ENCODE peak calls at places on chromosomes 13 and 19, in four cellular contexts. One of them, this sample, is unnamed.

GRCh38 chr19:57903298-57904174 is 12.9 kb downstream of the ZNF417 start:
- DNase-seq in psoas muscle: no peak
- DNase-seq in heart left ventricle: no peak
- DNase-seq in fibroblast of lung: peak; percentile 76
- DNase-seq in this sample: no peak

GRCh38 chr13:23391752-23392151 is 41.8 kb downstream of the SACS start:
- DNase-seq in fibroblast of lung: no peak
- DNase-seq in psoas muscle: no peak
- DNase-seq in heart left ventricle: no peak
- DNase-seq in this sample: no peak

GRCh38 chr13:114141261-114141996 is 9.0 kb upstream of the RASA3 start:
- DNase-seq in fibroblast of lung: no peak
- DNase-seq in heart left ventricle: peak; percentile 13
- DNase-seq in psoas muscle: no peak
- DNase-seq in this sample: peak; percentile 41

GRCh38 chr19:19860756-19861390 is 4.8 kb upstream of the ZNF253 start:
- DNase-seq in heart left ventricle: no peak
- DNase-seq in psoas muscle: no peak
- DNase-seq in fibroblast of lung: no peak
- DNase-seq in this sample: no peak

GRCh38 chr13:42762251-42762650 is 19.1 kb upstream of the FAM216B start:
- DNase-seq in heart left ventricle: no peak
- DNase-seq in fibroblast of lung: no peak
- DNase-seq in psoas muscle: no peak
- DNase-seq in this sample: no peak

GRCh38 chr13:74206061-74206561 is 71.9 kb upstream of the KLF12 start:
- DNase-seq in fibroblast of lung: peak; percentile 70
- DNase-seq in heart left ventricle: no peak
- DNase-seq in psoas muscle: no peak
- DNase-seq in this sample: no peak

GRCh38 chr13:108915634-108916497 is 286.5 kb downstream of the MYO16 start:
- DNase-seq in fibroblast of lung: peak; percentile 90
- DNase-seq in psoas muscle: peak; percentile 75
- DNase-seq in heart left ventricle: peak; percentile 84
- DNase-seq in this sample: peak; percentile 90

GRCh38 chr13:108155185-108156106 is 59.9 kb downstream of the LIG4 start:
- DNase-seq in fibroblast of lung: peak; percentile 64
- DNase-seq in heart left ventricle: peak; percentile 29
- DNase-seq in psoas muscle: peak; percentile 24
- DNase-seq in this sample: peak; percentile 48

GRCh38 chr13:110507678-110508381 is 53.7 kb downstream of the RAB20 start:
- DNase-seq in heart left ventricle: peak; percentile 82
- DNase-seq in psoas muscle: no peak
- DNase-seq in fibroblast of lung: no peak
- DNase-seq in this sample: no peak

GRCh38 chr13:46270416-46270815 is 58.7 kb downstream of the LRRC63 start:
- DNase-seq in psoas muscle: no peak
- DNase-seq in heart left ventricle: no peak
- DNase-seq in fibroblast of lung: no peak
- DNase-seq in this sample: no peak

GRCh38 chr19:29851769-29852521 is 40.2 kb downstream of the CCNE1 start:
- DNase-seq in fibroblast of lung: no peak
- DNase-seq in psoas muscle: no peak
- DNase-seq in heart left ventricle: no peak
- DNase-seq in this sample: no peak

GRCh38 chr13:36356058-36356457 is 9.9 kb upstream of the SPART start:
- DNase-seq in psoas muscle: no peak
- DNase-seq in fibroblast of lung: no peak
- DNase-seq in heart left ventricle: no peak
- DNase-seq in this sample: no peak

GRCh38 chr13:22993148-22993547 is 187.6 kb upstream of the SGCG start:
- DNase-seq in heart left ventricle: no peak
- DNase-seq in psoas muscle: no peak
- DNase-seq in fibroblast of lung: no peak
- DNase-seq in this sample: no peak

GRCh38 chr19:35797663-35798062 is 15.0 kb downstream of the PRODH2 start:
- DNase-seq in psoas muscle: no peak
- DNase-seq in heart left ventricle: no peak
- DNase-seq in fibroblast of lung: no peak
- DNase-seq in this sample: no peak

GRCh38 chr19:5018224-5019015 is 49.5 kb downstream of the KDM4B start:
- DNase-seq in fibroblast of lung: peak; percentile 71
- DNase-seq in heart left ventricle: no peak
- DNase-seq in psoas muscle: no peak
- DNase-seq in this sample: no peak

GRCh38 chr19:49805822-49806612 is 7.1 kb downstream of the FUZ start:
- DNase-seq in psoas muscle: no peak
- DNase-seq in fibroblast of lung: no peak
- DNase-seq in heart left ventricle: no peak
- DNase-seq in this sample: no peak

GRCh38 chr19:39832341-39833083 is 1.4 kb downstream of the DYRK1B start:
- DNase-seq in fibroblast of lung: no peak
- DNase-seq in psoas muscle: no peak
- DNase-seq in heart left ventricle: no peak
- DNase-seq in this sample: no peak

GRCh38 chr19:15836345-15836594 is 20.8 kb upstream of the OR10H1 start:
- DNase-seq in heart left ventricle: no peak
- DNase-seq in psoas muscle: no peak
- DNase-seq in fibroblast of lung: peak; percentile 10
- DNase-seq in this sample: no peak

GRCh38 chr13:30730526-30730925 is 4.8 kb upstream of the ALOX5AP start:
- DNase-seq in fibroblast of lung: no peak
- DNase-seq in heart left ventricle: no peak
- DNase-seq in psoas muscle: no peak
- DNase-seq in this sample: no peak

GRCh38 chr19:4057913-4058695 is 8.6 kb downstream of the ZBTB7A start:
- DNase-seq in psoas muscle: peak; percentile 94
- DNase-seq in fibroblast of lung: peak; percentile 93
- DNase-seq in heart left ventricle: peak; percentile 93
- DNase-seq in this sample: peak; percentile 92

GRCh38 chr19:8052464-8052859 is at the start of gene CCL25:
- DNase-seq in fibroblast of lung: no peak
- DNase-seq in heart left ventricle: peak; percentile 1
- DNase-seq in psoas muscle: no peak
- DNase-seq in this sample: no peak

GRCh38 chr19:7857727-7858701 is 16.2 kb downstream of the PRR36 start:
- DNase-seq in fibroblast of lung: no peak
- DNase-seq in psoas muscle: no peak
- DNase-seq in heart left ventricle: no peak
- DNase-seq in this sample: no peak

GRCh38 chr19:13033819-13034611 is 38.7 kb downstream of the NFIX start:
- DNase-seq in psoas muscle: peak; percentile 85
- DNase-seq in heart left ventricle: peak; percentile 91
- DNase-seq in fibroblast of lung: peak; percentile 59
- DNase-seq in this sample: peak; percentile 90

GRCh38 chr13:110648155-110648819 is 32.9 kb downstream of the NAXD start:
- DNase-seq in heart left ventricle: no peak
- DNase-seq in psoas muscle: no peak
- DNase-seq in fibroblast of lung: no peak
- DNase-seq in this sample: no peak

GRCh38 chr19:48963371-48964204 is 1.5 kb upstream of the FTL start:
- DNase-seq in fibroblast of lung: peak; percentile 75
- DNase-seq in heart left ventricle: peak; percentile 86
- DNase-seq in psoas muscle: peak; percentile 80
- DNase-seq in this sample: peak; percentile 82

GRCh38 chr13:112686987-112687386 is 2.9 kb upstream of the ATP11A start:
- DNase-seq in fibroblast of lung: no peak
- DNase-seq in psoas muscle: no peak
- DNase-seq in heart left ventricle: no peak
- DNase-seq in this sample: peak; percentile 59

GRCh38 chr13:35768551-35768950 is 292.1 kb upstream of the MAB21L1 start:
- DNase-seq in heart left ventricle: no peak
- DNase-seq in fibroblast of lung: peak; percentile 41
- DNase-seq in psoas muscle: no peak
- DNase-seq in this sample: no peak

GRCh38 chr19:28701491-28701890 is 511.5 kb downstream of the UQCRFS1 start:
- DNase-seq in fibroblast of lung: peak; percentile 9
- DNase-seq in heart left ventricle: no peak
- DNase-seq in psoas muscle: no peak
- DNase-seq in this sample: no peak

GRCh38 chr19:45613926-45614725 is 12.1 kb upstream of the GPR4 start:
- DNase-seq in fibroblast of lung: peak; percentile 87
- DNase-seq in heart left ventricle: no peak
- DNase-seq in psoas muscle: no peak
- DNase-seq in this sample: no peak

GRCh38 chr19:33054623-33055022 is 10.1 kb downstream of the RHPN2 start:
- DNase-seq in psoas muscle: no peak
- DNase-seq in fibroblast of lung: no peak
- DNase-seq in heart left ventricle: no peak
- DNase-seq in this sample: no peak

GRCh38 chr13:52665325-52665724 is 12.7 kb downstream of the SUGT1 start:
- DNase-seq in heart left ventricle: no peak
- DNase-seq in fibroblast of lung: peak; percentile 37
- DNase-seq in psoas muscle: no peak
- DNase-seq in this sample: no peak

GRCh38 chr13:98539655-98540054 is 37.3 kb downstream of the STK24 start:
- DNase-seq in heart left ventricle: no peak
- DNase-seq in fibroblast of lung: peak; percentile 47
- DNase-seq in psoas muscle: no peak
- DNase-seq in this sample: no peak

GRCh38 chr13:74070513-74070912 is 63.7 kb downstream of the KLF12 start:
- DNase-seq in heart left ventricle: no peak
- DNase-seq in psoas muscle: no peak
- DNase-seq in fibroblast of lung: no peak
- DNase-seq in this sample: no peak

GRCh38 chr19:38556521-38557174 is 61.1 kb downstream of the MAP4K1 start:
- DNase-seq in heart left ventricle: no peak
- DNase-seq in psoas muscle: no peak
- DNase-seq in fibroblast of lung: no peak
- DNase-seq in this sample: no peak

GRCh38 chr13:48070942-48071341 is 24.0 kb downstream of the MED4 start:
- DNase-seq in psoas muscle: no peak
- DNase-seq in heart left ventricle: no peak
- DNase-seq in fibroblast of lung: no peak
- DNase-seq in this sample: no peak
- H3K9me3 ChIP-seq in psoas muscle: peaks cover 47% of the 10 kb centered on the region
- H3K9me3 ChIP-seq in heart left ventricle: no peaks in the 10 kb centered on the region
- H3K9me3 ChIP-seq in fibroblast of lung: no peaks in the 10 kb centered on the region
- H3K9me3 ChIP-seq in this sample: peaks cover 2% of the 10 kb centered on the region

GRCh38 chr19:14413765-14414171 is 5.4 kb downstream of the DDX39A start:
- DNase-seq in heart left ventricle: no peak
- DNase-seq in fibroblast of lung: peak; percentile 53
- DNase-seq in psoas muscle: no peak
- DNase-seq in this sample: no peak

GRCh38 chr19:14416743-14417214 is 2.4 kb downstream of the DDX39A start:
- DNase-seq in heart left ventricle: no peak
- DNase-seq in fibroblast of lung: no peak
- DNase-seq in psoas muscle: no peak
- DNase-seq in this sample: peak; percentile 65

GRCh38 chr19:14418743-14419037 is 451 bp downstream of the DDX39A start:
- DNase-seq in psoas muscle: no peak
- DNase-seq in fibroblast of lung: no peak
- DNase-seq in heart left ventricle: no peak
- DNase-seq in this sample: no peak

GRCh38 chr19:14413355-14413754 is 5.8 kb downstream of the DDX39A start:
- DNase-seq in psoas muscle: no peak
- DNase-seq in fibroblast of lung: no peak
- DNase-seq in heart left ventricle: no peak
- DNase-seq in this sample: no peak

DNA sequence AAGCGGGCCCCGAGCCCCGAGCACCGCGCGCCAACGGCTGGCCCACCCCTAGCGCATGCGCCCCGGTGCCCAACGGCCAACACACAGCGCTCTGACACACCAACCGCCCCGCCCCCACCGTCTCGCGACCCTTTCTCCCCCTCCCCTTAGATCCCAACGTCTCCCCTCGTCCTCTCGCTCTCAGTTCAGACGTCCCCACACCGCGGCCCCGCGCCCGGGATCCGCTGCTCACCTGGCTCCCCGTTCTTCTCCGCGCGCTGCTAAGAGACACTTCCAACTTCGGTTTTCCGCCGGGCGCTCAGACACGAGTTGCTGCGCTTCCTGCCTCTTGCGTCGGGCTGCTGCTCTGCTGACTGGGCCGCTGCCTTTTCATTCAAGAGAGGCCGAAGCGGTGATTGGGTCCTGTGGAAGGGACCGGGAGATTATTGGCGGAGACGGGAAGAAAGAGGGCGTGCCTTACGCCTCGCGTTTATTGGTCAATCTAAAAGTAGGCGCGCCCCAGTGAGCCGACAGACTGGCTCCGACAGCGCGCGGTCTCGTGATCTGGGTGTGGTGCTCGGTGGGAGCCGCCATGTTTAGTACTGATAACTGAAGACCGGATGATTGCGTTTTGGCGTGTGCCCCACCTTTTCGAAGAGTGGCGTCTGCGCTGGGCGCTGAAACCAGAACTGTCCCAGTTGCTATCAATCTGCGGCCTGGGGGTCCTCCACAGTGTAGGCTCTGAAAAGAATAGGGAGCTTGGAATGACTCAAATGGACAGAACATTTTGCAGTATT is at the start of gene DDX39A:
- DNase-seq in psoas muscle: peak; percentile 98
- DNase-seq in heart left ventricle: peak; percentile 99
- DNase-seq in fibroblast of lung: peak; percentile 99
- DNase-seq in this sample: peak; percentile 99
- H3K27ac ChIP-seq in psoas muscle: peak within 1 kb of the TSS; percentile 95
- H3K27ac ChIP-seq in heart left ventricle: peak within 1 kb of the TSS; percentile 89
- H3K27ac ChIP-seq in fibroblast of lung: peak within 1 kb of the TSS; percentile 91
- H3K27ac ChIP-seq in this sample: peak within 1 kb of the TSS; percentile 93

GRCh38 chr13:40756042-40756441 is 14.9 kb downstream of the MRPS31 start:
- DNase-seq in heart left ventricle: no peak
- DNase-seq in psoas muscle: no peak
- DNase-seq in fibroblast of lung: no peak
- DNase-seq in this sample: no peak

GRCh38 chr13:40762849-40763248 is 8.1 kb downstream of the MRPS31 start:
- DNase-seq in heart left ventricle: no peak
- DNase-seq in fibroblast of lung: no peak
- DNase-seq in psoas muscle: no peak
- DNase-seq in this sample: no peak

GRCh38 chr13:40764587-40765403 is 6.2 kb downstream of the MRPS31 start:
- DNase-seq in psoas muscle: no peak
- DNase-seq in heart left ventricle: no peak
- DNase-seq in fibroblast of lung: no peak
- DNase-seq in this sample: no peak

GRCh38 chr13:40755082-40755755 is 15.8 kb downstream of the MRPS31 start:
- DNase-seq in psoas muscle: no peak
- DNase-seq in heart left ventricle: no peak
- DNase-seq in fibroblast of lung: no peak
- DNase-seq in this sample: no peak

DNA sequence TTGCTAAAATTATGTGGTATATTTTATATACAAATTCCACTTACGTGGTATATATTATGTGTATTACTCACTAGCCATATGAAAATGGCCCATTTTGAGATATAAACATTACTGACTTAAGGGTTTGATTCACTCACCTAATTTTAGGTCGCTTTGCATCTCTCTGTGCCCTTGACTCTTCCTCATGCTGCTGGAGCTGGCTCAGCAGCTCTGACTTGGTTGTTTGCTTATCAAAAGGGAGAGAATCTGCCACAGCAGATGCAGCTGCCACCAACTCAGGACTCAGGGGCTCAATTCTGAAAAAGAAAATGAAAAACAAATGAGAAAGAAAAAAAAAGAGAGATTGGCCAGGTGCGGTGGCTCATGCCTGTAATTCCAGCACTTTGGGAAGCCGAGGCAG is 12.2 kb downstream of the MRPS31 start:
- DNase-seq in psoas muscle: no peak
- DNase-seq in heart left ventricle: no peak
- DNase-seq in fibroblast of lung: no peak
- DNase-seq in this sample: no peak
- H3K36me3 ChIP-seq in psoas muscle: peaks cover 73% of the 10 kb centered on the region
- H3K36me3 ChIP-seq in heart left ventricle: peaks cover 81% of the 10 kb centered on the region
- H3K36me3 ChIP-seq in fibroblast of lung: peaks cover 1% of the 10 kb centered on the region
- H3K36me3 ChIP-seq in this sample: peaks cover 44% of the 10 kb centered on the region

GRCh38 chr13:80706164-80706471 is 365.2 kb upstream of the SPRY2 start:
- DNase-seq in psoas muscle: no peak
- DNase-seq in heart left ventricle: no peak
- DNase-seq in fibroblast of lung: no peak
- DNase-seq in this sample: no peak
- H3K9me3 ChIP-seq in psoas muscle: no peaks in the 10 kb centered on the region
- H3K9me3 ChIP-seq in heart left ventricle: no peaks in the 10 kb centered on the region
- H3K9me3 ChIP-seq in fibroblast of lung: no peaks in the 10 kb centered on the region
- H3K9me3 ChIP-seq in this sample: no peaks in the 10 kb centered on the region